ENCODE peak calls at places on chromosomes 7 and 10, in eight cellular contexts. One of them, this sample, is unnamed.

GRCh38 chr10:47013469-47014169 is 102.4 kb downstream of the PTPN20 start:
- DNase-seq in vagina: peak; percentile 86
- DNase-seq in Panc1: no peak
- DNase-seq in right cardiac atrium: peak; percentile 54
- DNase-seq in upper lobe of right lung: peak; percentile 50
- DNase-seq in neuronal stem cell: no peak
- DNase-seq in thoracic aorta: no peak
- DNase-seq in heart left ventricle: no peak
- DNase-seq in this sample: no peak

GRCh38 chr10:3782099-3782455 is 2.9 kb downstream of the KLF6 start:
- DNase-seq in thoracic aorta: no peak
- DNase-seq in right cardiac atrium: no peak
- DNase-seq in heart left ventricle: no peak
- DNase-seq in Panc1: no peak
- DNase-seq in upper lobe of right lung: no peak
- DNase-seq in neuronal stem cell: no peak
- DNase-seq in vagina: no peak
- DNase-seq in this sample: peak; percentile 15

GRCh38 chr10:121949052-121949451 is 21.2 kb upstream of the ATE1 start:
- DNase-seq in upper lobe of right lung: no peak
- DNase-seq in heart left ventricle: no peak
- DNase-seq in Panc1: no peak
- DNase-seq in thoracic aorta: no peak
- DNase-seq in vagina: no peak
- DNase-seq in neuronal stem cell: no peak
- DNase-seq in right cardiac atrium: no peak
- DNase-seq in this sample: no peak

GRCh38 chr7:53520841-53521240 is 485.4 kb downstream of the POM121L12 start:
- DNase-seq in upper lobe of right lung: no peak
- DNase-seq in neuronal stem cell: no peak
- DNase-seq in heart left ventricle: no peak
- DNase-seq in vagina: no peak
- DNase-seq in Panc1: no peak
- DNase-seq in right cardiac atrium: no peak
- DNase-seq in thoracic aorta: no peak
- DNase-seq in this sample: no peak

GRCh38 chr7:132944774-132945173 is 137.1 kb downstream of the CHCHD3 start:
- DNase-seq in right cardiac atrium: no peak
- DNase-seq in vagina: no peak
- DNase-seq in upper lobe of right lung: no peak
- DNase-seq in thoracic aorta: no peak
- DNase-seq in neuronal stem cell: no peak
- DNase-seq in heart left ventricle: no peak
- DNase-seq in Panc1: no peak
- DNase-seq in this sample: no peak

GRCh38 chr7:132197772-132198171 is 378.5 kb downstream of the PLXNA4 start:
- DNase-seq in vagina: no peak
- DNase-seq in right cardiac atrium: no peak
- DNase-seq in neuronal stem cell: no peak
- DNase-seq in Panc1: no peak
- DNase-seq in thoracic aorta: no peak
- DNase-seq in upper lobe of right lung: no peak
- DNase-seq in heart left ventricle: no peak
- DNase-seq in this sample: no peak

GRCh38 chr10:36703179-36703578 is 422.2 kb upstream of the ANKRD30A start:
- DNase-seq in Panc1: no peak
- DNase-seq in vagina: no peak
- DNase-seq in thoracic aorta: no peak
- DNase-seq in neuronal stem cell: no peak
- DNase-seq in right cardiac atrium: no peak
- DNase-seq in heart left ventricle: no peak
- DNase-seq in upper lobe of right lung: no peak
- DNase-seq in this sample: peak; percentile 34

GRCh38 chr10:119522747-119523426 is 19.6 kb downstream of the RGS10 start:
- DNase-seq in Panc1: no peak
- DNase-seq in vagina: no peak
- DNase-seq in heart left ventricle: no peak
- DNase-seq in right cardiac atrium: no peak
- DNase-seq in upper lobe of right lung: no peak
- DNase-seq in neuronal stem cell: no peak
- DNase-seq in thoracic aorta: no peak
- DNase-seq in this sample: no peak

GRCh38 chr7:134448359-134449229 is 10.3 kb downstream of the AKR1B1 start:
- DNase-seq in Panc1: peak; percentile 58
- DNase-seq in vagina: no peak
- DNase-seq in heart left ventricle: no peak
- DNase-seq in thoracic aorta: no peak
- DNase-seq in upper lobe of right lung: no peak
- DNase-seq in right cardiac atrium: no peak
- DNase-seq in neuronal stem cell: no peak
- DNase-seq in this sample: no peak

GRCh38 chr10:118721005-118721876 is 33.5 kb downstream of the CACUL1 start:
- DNase-seq in upper lobe of right lung: no peak
- DNase-seq in neuronal stem cell: peak; percentile 63
- DNase-seq in right cardiac atrium: no peak
- DNase-seq in vagina: no peak
- DNase-seq in Panc1: peak; percentile 50
- DNase-seq in thoracic aorta: peak; percentile 19
- DNase-seq in heart left ventricle: no peak
- DNase-seq in this sample: peak; percentile 41

GRCh38 chr7:149496642-149497391 is 792 bp downstream of the ZNF746 start:
- DNase-seq in upper lobe of right lung: peak; percentile 85
- DNase-seq in thoracic aorta: no peak
- DNase-seq in Panc1: no peak
- DNase-seq in vagina: no peak
- DNase-seq in heart left ventricle: peak; percentile 80
- DNase-seq in right cardiac atrium: peak; percentile 74
- DNase-seq in neuronal stem cell: peak; percentile 20
- DNase-seq in this sample: peak; percentile 68

GRCh38 chr7:47724335-47724982 is 142.5 kb upstream of the TNS3 start:
- DNase-seq in upper lobe of right lung: no peak
- DNase-seq in right cardiac atrium: no peak
- DNase-seq in vagina: peak; percentile 83
- DNase-seq in thoracic aorta: no peak
- DNase-seq in neuronal stem cell: no peak
- DNase-seq in heart left ventricle: no peak
- DNase-seq in Panc1: no peak
- DNase-seq in this sample: no peak

GRCh38 chr7:47722126-47722525 is 140.2 kb upstream of the TNS3 start:
- DNase-seq in vagina: no peak
- DNase-seq in right cardiac atrium: no peak
- DNase-seq in heart left ventricle: no peak
- DNase-seq in upper lobe of right lung: no peak
- DNase-seq in Panc1: no peak
- DNase-seq in thoracic aorta: no peak
- DNase-seq in neuronal stem cell: no peak
- DNase-seq in this sample: no peak

GRCh38 chr7:47726047-47726726 is 144.3 kb upstream of the TNS3 start:
- DNase-seq in upper lobe of right lung: no peak
- DNase-seq in neuronal stem cell: no peak
- DNase-seq in Panc1: no peak
- DNase-seq in thoracic aorta: no peak
- DNase-seq in heart left ventricle: no peak
- DNase-seq in vagina: peak; percentile 29
- DNase-seq in right cardiac atrium: no peak
- DNase-seq in this sample: no peak

GRCh38 chr7:47721670-47722069 is 139.8 kb upstream of the TNS3 start:
- DNase-seq in vagina: peak; percentile 81
- DNase-seq in Panc1: no peak
- DNase-seq in right cardiac atrium: no peak
- DNase-seq in heart left ventricle: no peak
- DNase-seq in thoracic aorta: no peak
- DNase-seq in neuronal stem cell: no peak
- DNase-seq in upper lobe of right lung: no peak
- DNase-seq in this sample: no peak

DNA sequence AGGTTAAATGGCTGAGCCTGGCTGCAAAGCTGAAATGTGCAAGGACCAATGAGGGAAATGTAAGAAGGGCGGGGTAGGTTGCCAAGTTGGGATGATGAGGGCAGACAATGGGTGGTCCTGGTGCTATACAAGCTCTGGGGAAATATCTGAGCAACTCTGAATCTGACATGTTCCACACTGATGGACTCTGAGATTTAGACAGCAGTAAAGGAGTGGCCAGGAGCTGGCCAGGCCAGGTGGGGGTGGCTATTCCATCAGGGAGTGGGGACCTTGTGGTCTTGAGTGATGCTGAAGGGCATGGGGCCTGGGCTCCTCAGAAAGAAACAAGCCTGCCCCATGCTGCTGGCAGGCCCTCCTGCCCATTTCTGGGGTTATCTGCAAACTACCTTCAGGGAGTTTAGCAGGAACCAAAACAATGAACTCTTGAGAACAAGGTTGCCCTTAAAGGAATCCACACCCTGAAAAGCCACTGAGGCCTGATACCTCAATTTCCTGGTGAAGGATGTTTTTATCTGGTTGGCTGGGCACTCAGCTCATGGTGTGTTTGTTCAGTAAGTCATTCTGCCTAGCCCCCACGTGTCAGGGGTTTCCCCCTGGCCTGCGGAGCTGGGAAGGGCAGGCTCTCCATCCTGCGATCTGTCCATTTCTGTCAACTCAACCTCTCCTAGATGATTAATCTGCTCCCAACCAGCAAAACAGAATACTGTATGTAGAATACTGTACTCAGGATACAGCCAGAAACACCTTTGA is 143.3 kb upstream of the TNS3 start:
- DNase-seq in upper lobe of right lung: no peak
- DNase-seq in vagina: peak; percentile 62
- DNase-seq in right cardiac atrium: no peak
- DNase-seq in heart left ventricle: no peak
- DNase-seq in Panc1: no peak
- DNase-seq in thoracic aorta: no peak
- DNase-seq in neuronal stem cell: no peak
- DNase-seq in this sample: peak; percentile 35
- H3K27ac ChIP-seq in upper lobe of right lung: no peak overlapping the region
- H3K27ac ChIP-seq in vagina: no peak overlapping the region
- H3K27ac ChIP-seq in right cardiac atrium: no peak overlapping the region
- H3K27ac ChIP-seq in heart left ventricle: no peak overlapping the region
- H3K27ac ChIP-seq in Panc1: peak overlapping the region; percentile 89
- H3K27ac ChIP-seq in thoracic aorta: no peak overlapping the region
- H3K27ac ChIP-seq in neuronal stem cell: no peak overlapping the region
- H3K27ac ChIP-seq in this sample: no peak overlapping the region

GRCh38 chr7:129228633-129229032 is 3.8 kb downstream of the AHCYL2 start:
- DNase-seq in upper lobe of right lung: no peak
- DNase-seq in Panc1: no peak
- DNase-seq in right cardiac atrium: no peak
- DNase-seq in thoracic aorta: no peak
- DNase-seq in neuronal stem cell: no peak
- DNase-seq in vagina: no peak
- DNase-seq in heart left ventricle: no peak
- DNase-seq in this sample: no peak
- H3K4me3 ChIP-seq in upper lobe of right lung: no peak overlapping the region
- H3K4me3 ChIP-seq in Panc1: no peak overlapping the region
- H3K4me3 ChIP-seq in right cardiac atrium: no peak overlapping the region
- H3K4me3 ChIP-seq in thoracic aorta: no peak overlapping the region
- H3K4me3 ChIP-seq in neuronal stem cell: no peak overlapping the region
- H3K4me3 ChIP-seq in vagina: no peak overlapping the region
- H3K4me3 ChIP-seq in heart left ventricle: no peak overlapping the region
- H3K4me3 ChIP-seq in this sample: no peak overlapping the region

DNA sequence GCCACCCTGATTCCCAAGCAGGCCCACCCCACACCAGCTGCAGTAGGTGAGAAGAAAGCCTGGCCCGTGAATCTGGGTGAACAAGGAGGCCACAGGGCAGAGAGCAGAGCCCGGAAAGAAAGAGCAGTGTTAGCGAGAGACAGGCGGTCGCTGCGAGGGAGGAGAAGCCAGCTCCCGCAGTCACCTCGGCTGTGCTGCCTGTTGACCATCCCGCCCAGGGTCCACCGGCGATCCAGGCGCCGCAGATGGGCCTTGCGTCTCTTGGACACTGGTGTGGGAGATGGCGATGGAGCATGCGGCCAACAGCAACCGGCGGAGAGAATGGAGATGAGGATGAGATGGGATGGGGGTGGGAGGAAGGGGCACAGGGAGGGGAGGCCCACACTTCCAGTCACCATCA is 128.8 kb downstream of the NEURL1 start:
- DNase-seq in thoracic aorta: no peak
- DNase-seq in right cardiac atrium: peak; percentile 10
- DNase-seq in neuronal stem cell: no peak
- DNase-seq in heart left ventricle: no peak
- DNase-seq in vagina: no peak
- DNase-seq in upper lobe of right lung: no peak
- DNase-seq in Panc1: no peak
- DNase-seq in this sample: no peak
- H3K4me1 ChIP-seq in thoracic aorta: peaks cover 45% of the 10 kb centered on the region
- H3K4me1 ChIP-seq in right cardiac atrium: peaks cover 21% of the 10 kb centered on the region
- H3K4me1 ChIP-seq in neuronal stem cell: no peaks in the 10 kb centered on the region
- H3K4me1 ChIP-seq in heart left ventricle: peaks cover 51% of the 10 kb centered on the region
- H3K4me1 ChIP-seq in vagina: peaks cover 67% of the 10 kb centered on the region
- H3K4me1 ChIP-seq in upper lobe of right lung: peaks cover 14% of the 10 kb centered on the region
- H3K4me1 ChIP-seq in Panc1: no peaks in the 10 kb centered on the region
- H3K4me1 ChIP-seq in this sample: no peaks in the 10 kb centered on the region

DNA sequence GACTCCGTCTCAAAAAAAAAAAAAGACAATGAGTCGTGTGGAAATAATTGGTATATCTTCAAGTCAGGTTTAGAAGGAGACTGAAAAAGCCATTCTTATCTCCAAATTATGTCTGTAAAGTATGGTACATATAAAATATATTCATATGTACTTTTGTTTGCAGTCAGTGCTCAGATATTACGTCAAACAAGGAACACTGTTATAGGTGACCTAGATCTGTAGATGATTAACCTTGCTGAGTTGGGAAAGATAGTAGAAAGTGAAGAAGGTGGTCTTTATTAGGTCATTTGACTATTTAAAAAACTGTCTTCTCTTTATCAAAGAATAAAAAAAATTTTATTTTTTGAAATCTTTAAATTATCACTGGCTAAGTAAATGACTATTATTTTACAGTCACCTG is 44.9 kb upstream of the CYP26C1 start:
- DNase-seq in upper lobe of right lung: no peak
- DNase-seq in neuronal stem cell: no peak
- DNase-seq in thoracic aorta: no peak
- DNase-seq in heart left ventricle: no peak
- DNase-seq in vagina: no peak
- DNase-seq in Panc1: no peak
- DNase-seq in right cardiac atrium: no peak
- DNase-seq in this sample: no peak
- H3K27ac ChIP-seq in upper lobe of right lung: no peak overlapping the region
- H3K27ac ChIP-seq in neuronal stem cell: no peak overlapping the region
- H3K27ac ChIP-seq in thoracic aorta: no peak overlapping the region
- H3K27ac ChIP-seq in heart left ventricle: no peak overlapping the region
- H3K27ac ChIP-seq in vagina: no peak overlapping the region
- H3K27ac ChIP-seq in Panc1: no peak overlapping the region
- H3K27ac ChIP-seq in right cardiac atrium: no peak overlapping the region
- H3K27ac ChIP-seq in this sample: no peak overlapping the region

DNA sequence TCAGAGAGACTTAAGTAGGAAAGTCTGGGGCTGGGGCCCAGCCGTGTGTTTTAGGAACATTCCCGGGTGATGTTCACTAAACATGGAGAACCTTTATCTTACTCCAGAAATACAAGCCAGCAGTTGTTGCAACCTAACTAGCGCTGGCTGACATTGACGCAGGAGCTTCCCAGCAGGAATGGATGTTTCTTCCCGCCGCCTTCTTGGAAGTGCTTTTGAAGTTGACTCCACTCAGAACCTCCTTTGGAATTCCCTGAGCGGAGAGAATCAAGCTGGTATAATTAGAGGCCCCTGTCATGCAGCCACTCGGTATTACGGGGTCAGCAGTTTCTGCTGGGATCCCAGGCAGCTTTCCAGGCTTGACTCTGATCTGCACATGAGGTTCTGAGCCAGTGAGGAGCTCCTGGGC is 61.6 kb downstream of the EEPD1 start:
- DNase-seq in thoracic aorta: no peak
- DNase-seq in neuronal stem cell: no peak
- DNase-seq in upper lobe of right lung: no peak
- DNase-seq in vagina: no peak
- DNase-seq in Panc1: no peak
- DNase-seq in right cardiac atrium: peak; percentile 37
- DNase-seq in heart left ventricle: no peak
- DNase-seq in this sample: no peak
- H3K4me3 ChIP-seq in thoracic aorta: no peak overlapping the region
- H3K4me3 ChIP-seq in neuronal stem cell: no peak overlapping the region
- H3K4me3 ChIP-seq in upper lobe of right lung: no peak overlapping the region
- H3K4me3 ChIP-seq in vagina: no peak overlapping the region
- H3K4me3 ChIP-seq in Panc1: no peak overlapping the region
- H3K4me3 ChIP-seq in right cardiac atrium: no peak overlapping the region
- H3K4me3 ChIP-seq in heart left ventricle: no peak overlapping the region
- H3K4me3 ChIP-seq in this sample: no peak overlapping the region